ENCODE peak calls at places on chromosomes 1 and 21, in eight cellular contexts. S is psoas muscle, G is esophagus muscularis mucosa, J is neural crest cell, Y is mucosa of descending colon, R is cardiac fibroblast, F is heart left ventricle, L is fibroblast of the aortic adventitia. V is an unnamed sample.

GRCh38 chr1:76583875-76584477 is 283.3 kb upstream of the ST6GALNAC5 start:
- DNase-seq in R (no peak), L (no peak), G (no peak), F (no peak), Y (no peak), J (no peak), S (no peak), V (no peak)

GRCh38 chr1:31753623-31754349 is 10.4 kb downstream of the ADGRB2 start:
- DNase-seq in G (no peak), F (no peak), S (peak), Y (no peak), R (no peak), L (peak), J (no peak), V (no peak)

GRCh38 chr1:33093004-33093403 is 12.1 kb downstream of the AZIN2 start:
- DNase-seq in G (no peak), J (no peak), L (no peak), Y (no peak), S (no peak), F (no peak), R (no peak), V (no peak)

GRCh38 chr1:32250893-32251716 is at the start of gene LCK:
- DNase-seq in J (no peak), F (no peak), L (no peak), G (no peak), R (no peak), Y (peak), S (no peak), V (no peak)

GRCh38 chr1:33286451-33287185 is 30.3 kb downstream of the ZNF362 start:
- DNase-seq in L (no peak), R (no peak), F (no peak), J (no peak), S (no peak), Y (no peak), G (no peak), V (peak)

GRCh38 chr1:41407666-41408252 is 46.5 kb downstream of the FOXO6 start:
- DNase-seq in Y (no peak), J (no peak), F (no peak), S (no peak), R (no peak), L (no peak), G (no peak), V (no peak)

GRCh38 chr1:245690946-245691456 is 536.2 kb downstream of the KIF26B start:
- DNase-seq in R (no peak), Y (no peak), F (no peak), S (no peak), G (no peak), J (no peak), L (no peak), V (no peak)

GRCh38 chr1:14625587-14626447 is 27.3 kb downstream of the KAZN start:
- DNase-seq in L (no peak), J (no peak), F (no peak), R (no peak), Y (no peak), S (no peak), G (no peak), V (no peak)

GRCh38 chr1:172719694-172720138 is 60.8 kb downstream of the FASLG start:
- DNase-seq in S (no peak), G (no peak), F (no peak), L (peak), R (peak), J (no peak), Y (no peak), V (no peak)

GRCh38 chr1:29197590-29197924 is 15.9 kb upstream of the SRSF4 start:
- DNase-seq in Y (no peak), S (no peak), F (no peak), L (peak), J (no peak), G (no peak), R (peak), V (no peak)

GRCh38 chr1:11796036-11796828 is 9.5 kb downstream of the MTHFR start:
- DNase-seq in R (peak), S (no peak), L (peak), Y (no peak), F (peak), J (no peak), G (no peak), V (no peak)

GRCh38 chr1:240029418-240029817 is 62.3 kb upstream of the FMN2 start:
- DNase-seq in F (no peak), S (no peak), R (no peak), G (no peak), L (peak), Y (no peak), J (no peak), V (peak)

GRCh38 chr1:214588963-214589597 is 13.9 kb upstream of the CENPF start:
- DNase-seq in G (no peak), L (peak), F (no peak), S (no peak), R (peak), Y (no peak), J (no peak), V (no peak)

GRCh38 chr1:214587165-214587564 is 15.8 kb upstream of the CENPF start:
- DNase-seq in G (no peak), L (no peak), R (no peak), F (no peak), J (no peak), Y (no peak), S (no peak), V (no peak)

GRCh38 chr1:214586621-214587020 is 16.4 kb upstream of the CENPF start:
- DNase-seq in R (no peak), G (no peak), S (no peak), L (no peak), J (no peak), Y (no peak), F (no peak), V (no peak)

GRCh38 chr1:214593158-214593557 is 9.8 kb upstream of the CENPF start:
- DNase-seq in F (no peak), S (no peak), G (no peak), J (no peak), R (no peak), L (no peak), Y (no peak), V (no peak)

GRCh38 chr1:214590696-214591095 is 12.3 kb upstream of the CENPF start:
- DNase-seq in Y (no peak), G (no peak), J (no peak), R (no peak), F (no peak), S (no peak), L (no peak), V (no peak)
- TF ChIP-seq CTCF in Y (no peak), G (no peak), J (peak), R (no peak), F (no peak), S (no peak), L (no peak), V (no peak)

GRCh38 chr1:109397451-109398342 is at the start of gene SORT1:
- DNase-seq in S (peak), Y (peak), L (peak), F (peak), G (peak), J (peak), R (peak), V (peak)
- TF ChIP-seq CTCF in S (no peak), Y (no peak), L (no peak), F (no peak), G (no peak), J (no peak), R (no peak), V (no peak)

GRCh38 chr1:27536767-27537166 is 46.8 kb upstream of the WASF2 start:
- DNase-seq in J (no peak), L (peak), S (peak), G (no peak), F (peak), Y (no peak), R (peak), V (peak)

GRCh38 chr1:27536004-27536757 is 46.2 kb upstream of the WASF2 start:
- DNase-seq in S (no peak), G (no peak), J (no peak), F (no peak), Y (no peak), L (no peak), R (no peak), V (no peak)

GRCh38 chr1:27535386-27535785 is 45.4 kb upstream of the WASF2 start:
- DNase-seq in J (no peak), S (no peak), G (no peak), R (no peak), Y (no peak), L (no peak), F (no peak), V (no peak)

GRCh38 chr1:27539901-27540861 is 50.2 kb upstream of the WASF2 start:
- DNase-seq in J (no peak), F (no peak), S (peak), G (no peak), R (peak), Y (no peak), L (peak), V (peak)

GRCh38 chr1:27538793-27539192 is 48.8 kb upstream of the WASF2 start:
- DNase-seq in G (no peak), S (no peak), J (no peak), Y (no peak), L (peak), F (no peak), R (peak), V (no peak)
- TF ChIP-seq CTCF in G (no peak), S (no peak), J (no peak), Y (no peak), L (no peak), F (no peak), R (no peak), V (no peak)

GRCh38 chr21:36915014-36915700 is 51.3 kb downstream of the HLCS start:
- DNase-seq in L (no peak), Y (no peak), S (no peak), R (no peak), J (no peak), G (no peak), F (no peak), V (no peak)

GRCh38 chr21:36918291-36918690 is 48.2 kb downstream of the HLCS start:
- DNase-seq in Y (no peak), R (no peak), L (no peak), G (no peak), F (no peak), J (no peak), S (no peak), V (no peak)

GRCh38 chr21:36916718-36917117 is 49.8 kb downstream of the HLCS start:
- DNase-seq in S (no peak), F (no peak), L (no peak), R (no peak), J (no peak), Y (no peak), G (no peak), V (no peak)

GRCh38 chr21:36915701-36916075 is 50.8 kb downstream of the HLCS start:
- DNase-seq in J (no peak), S (no peak), F (no peak), L (no peak), R (no peak), Y (no peak), G (no peak), V (no peak)

GRCh38 chr21:36917487-36918158 is 48.8 kb downstream of the HLCS start:
- DNase-seq in F (no peak), G (no peak), R (peak), Y (no peak), S (no peak), L (peak), J (no peak), V (no peak)
- TF ChIP-seq CTCF in F (peak), G (peak), R (peak), Y (no peak), S (peak), L (peak), J (peak), V (peak)

GRCh38 chr1:153190373-153190772 is 12.9 kb upstream of the LELP1 start:
- DNase-seq in J (no peak), F (no peak), S (no peak), Y (no peak), G (no peak), R (no peak), L (no peak), V (no peak)
- TF ChIP-seq CTCF in J (no peak), F (no peak), S (no peak), Y (no peak), G (no peak), R (no peak), L (no peak), V (no peak)

GRCh38 chr21:35648512-35648911 is 411.8 kb downstream of the SETD4 start:
- DNase-seq in Y (no peak), F (no peak), L (no peak), S (no peak), J (no peak), G (peak), R (no peak), V (no peak)
- TF ChIP-seq CTCF in Y (no peak), F (no peak), L (no peak), S (no peak), J (no peak), G (no peak), R (no peak), V (no peak)